ENCODE peak calls at places on chromosomes 2 and 18, in nine cellular contexts. One of them, this sample, is unnamed.

GRCh38 chr2:230330725-230331124 is 3.7 kb downstream of the SP140L start:
- DNase-seq in progenitor cell of endocrine pancreas: no peak
- DNase-seq in GM23338: no peak
- DNase-seq in uterus: no peak
- DNase-seq in Calu3: no peak
- DNase-seq in cardiac fibroblast: peak
- DNase-seq in cardiac muscle cell: no peak
- DNase-seq in GM12865: no peak
- DNase-seq in neural progenitor cell: no peak
- DNase-seq in this sample: no peak

GRCh38 chr2:33518929-33519328 is 42.5 kb downstream of the RASGRP3 start:
- DNase-seq in progenitor cell of endocrine pancreas: no peak
- DNase-seq in GM23338: no peak
- DNase-seq in uterus: no peak
- DNase-seq in Calu3: no peak
- DNase-seq in cardiac fibroblast: peak
- DNase-seq in cardiac muscle cell: no peak
- DNase-seq in GM12865: no peak
- DNase-seq in neural progenitor cell: no peak
- DNase-seq in this sample: no peak

GRCh38 chr2:71069376-71069775 is 928 bp downstream of the NAGK start:
- DNase-seq in progenitor cell of endocrine pancreas: no peak
- DNase-seq in GM23338: no peak
- DNase-seq in uterus: no peak
- DNase-seq in Calu3: no peak
- DNase-seq in cardiac fibroblast: peak
- DNase-seq in cardiac muscle cell: no peak
- DNase-seq in GM12865: no peak
- DNase-seq in neural progenitor cell: no peak
- DNase-seq in this sample: no peak

GRCh38 chr2:160329196-160329595 is 129.1 kb upstream of the ITGB6 start:
- DNase-seq in progenitor cell of endocrine pancreas: no peak
- DNase-seq in GM23338: no peak
- DNase-seq in uterus: no peak
- DNase-seq in Calu3: no peak
- DNase-seq in cardiac fibroblast: no peak
- DNase-seq in cardiac muscle cell: peak
- DNase-seq in GM12865: no peak
- DNase-seq in neural progenitor cell: no peak
- DNase-seq in this sample: no peak

GRCh38 chr2:106580241-106580640 is 93.1 kb downstream of the CD8B2 start:
- DNase-seq in progenitor cell of endocrine pancreas: no peak
- DNase-seq in GM23338: no peak
- DNase-seq in uterus: no peak
- DNase-seq in Calu3: no peak
- DNase-seq in cardiac fibroblast: no peak
- DNase-seq in cardiac muscle cell: no peak
- DNase-seq in GM12865: no peak
- DNase-seq in neural progenitor cell: no peak
- DNase-seq in this sample: no peak

GRCh38 chr2:180699657-180700361 is 280.6 kb upstream of the UBE2E3 start:
- DNase-seq in progenitor cell of endocrine pancreas: no peak
- DNase-seq in GM23338: peak
- DNase-seq in uterus: no peak
- DNase-seq in Calu3: no peak
- DNase-seq in cardiac fibroblast: peak
- DNase-seq in cardiac muscle cell: no peak
- DNase-seq in GM12865: no peak
- DNase-seq in neural progenitor cell: peak
- DNase-seq in this sample: no peak

GRCh38 chr2:20622296-20622686 is 28.6 kb downstream of the HS1BP3 start:
- DNase-seq in progenitor cell of endocrine pancreas: no peak
- DNase-seq in GM23338: no peak
- DNase-seq in uterus: peak
- DNase-seq in Calu3: no peak
- DNase-seq in cardiac fibroblast: no peak
- DNase-seq in cardiac muscle cell: no peak
- DNase-seq in GM12865: no peak
- DNase-seq in neural progenitor cell: no peak
- DNase-seq in this sample: no peak

GRCh38 chr18:10201655-10202054 is 252.8 kb upstream of the APCDD1 start:
- DNase-seq in progenitor cell of endocrine pancreas: no peak
- DNase-seq in GM23338: no peak
- DNase-seq in uterus: no peak
- DNase-seq in Calu3: no peak
- DNase-seq in cardiac fibroblast: no peak
- DNase-seq in cardiac muscle cell: no peak
- DNase-seq in GM12865: no peak
- DNase-seq in neural progenitor cell: no peak
- DNase-seq in this sample: no peak

GRCh38 chr18:23584019-23584970 is 2.0 kb downstream of the NPC1 start:
- DNase-seq in progenitor cell of endocrine pancreas: no peak
- DNase-seq in GM23338: no peak
- DNase-seq in uterus: no peak
- DNase-seq in Calu3: no peak
- DNase-seq in cardiac fibroblast: no peak
- DNase-seq in cardiac muscle cell: no peak
- DNase-seq in GM12865: no peak
- DNase-seq in neural progenitor cell: no peak
- DNase-seq in this sample: no peak

GRCh38 chr2:8445580-8445979 is 236.3 kb upstream of the ID2 start:
- DNase-seq in progenitor cell of endocrine pancreas: no peak
- DNase-seq in GM23338: peak
- DNase-seq in uterus: no peak
- DNase-seq in Calu3: no peak
- DNase-seq in cardiac fibroblast: no peak
- DNase-seq in cardiac muscle cell: no peak
- DNase-seq in GM12865: no peak
- DNase-seq in neural progenitor cell: peak
- DNase-seq in this sample: no peak

GRCh38 chr18:74942319-74942910 is 266.5 kb downstream of the PTGR3 start:
- DNase-seq in progenitor cell of endocrine pancreas: no peak
- DNase-seq in GM23338: no peak
- DNase-seq in uterus: no peak
- DNase-seq in Calu3: no peak
- DNase-seq in cardiac fibroblast: peak
- DNase-seq in cardiac muscle cell: no peak
- DNase-seq in GM12865: peak
- DNase-seq in neural progenitor cell: no peak
- DNase-seq in this sample: no peak

GRCh38 chr18:4007846-4008245 is 447.3 kb downstream of the DLGAP1 start:
- DNase-seq in progenitor cell of endocrine pancreas: no peak
- DNase-seq in GM23338: no peak
- DNase-seq in uterus: no peak
- DNase-seq in Calu3: no peak
- DNase-seq in cardiac fibroblast: no peak
- DNase-seq in cardiac muscle cell: no peak
- DNase-seq in GM12865: no peak
- DNase-seq in neural progenitor cell: no peak
- DNase-seq in this sample: no peak

GRCh38 chr18:42306208-42306980 is 351.4 kb downstream of the PIK3C3 start:
- DNase-seq in progenitor cell of endocrine pancreas: no peak
- DNase-seq in GM23338: no peak
- DNase-seq in uterus: no peak
- DNase-seq in Calu3: no peak
- DNase-seq in cardiac fibroblast: peak
- DNase-seq in cardiac muscle cell: no peak
- DNase-seq in GM12865: no peak
- DNase-seq in neural progenitor cell: no peak
- DNase-seq in this sample: no peak

GRCh38 chr2:217606296-217606695 is 396.5 kb downstream of the TNS1 start:
- DNase-seq in progenitor cell of endocrine pancreas: no peak
- DNase-seq in GM23338: no peak
- DNase-seq in uterus: no peak
- DNase-seq in Calu3: no peak
- DNase-seq in cardiac fibroblast: no peak
- DNase-seq in cardiac muscle cell: no peak
- DNase-seq in GM12865: no peak
- DNase-seq in neural progenitor cell: no peak
- DNase-seq in this sample: no peak

GRCh38 chr2:36403675-36404230 is 48.2 kb downstream of the CRIM1 start:
- DNase-seq in progenitor cell of endocrine pancreas: no peak
- DNase-seq in GM23338: no peak
- DNase-seq in uterus: no peak
- DNase-seq in Calu3: peak
- DNase-seq in cardiac fibroblast: peak
- DNase-seq in cardiac muscle cell: no peak
- DNase-seq in GM12865: no peak
- DNase-seq in neural progenitor cell: no peak
- DNase-seq in this sample: no peak

GRCh38 chr18:12890500-12890899 is 6.5 kb upstream of the PTPN2 start:
- DNase-seq in progenitor cell of endocrine pancreas: no peak
- DNase-seq in GM23338: peak
- DNase-seq in uterus: no peak
- DNase-seq in Calu3: peak
- DNase-seq in cardiac fibroblast: peak
- DNase-seq in cardiac muscle cell: no peak
- DNase-seq in GM12865: peak
- DNase-seq in neural progenitor cell: no peak
- DNase-seq in this sample: no peak

GRCh38 chr2:139271879-139272278 is 491.7 kb upstream of the NXPH2 start:
- DNase-seq in progenitor cell of endocrine pancreas: no peak
- DNase-seq in GM23338: no peak
- DNase-seq in uterus: no peak
- DNase-seq in Calu3: no peak
- DNase-seq in cardiac fibroblast: no peak
- DNase-seq in cardiac muscle cell: no peak
- DNase-seq in GM12865: no peak
- DNase-seq in neural progenitor cell: peak
- DNase-seq in this sample: no peak

GRCh38 chr2:215311625-215312394 is at the start of gene ATIC:
- DNase-seq in progenitor cell of endocrine pancreas: peak
- DNase-seq in GM23338: peak
- DNase-seq in uterus: peak
- DNase-seq in Calu3: peak
- DNase-seq in cardiac fibroblast: peak
- DNase-seq in cardiac muscle cell: peak
- DNase-seq in GM12865: peak
- DNase-seq in neural progenitor cell: peak
- DNase-seq in this sample: peak
- TF ChIP-seq CTCF in progenitor cell of endocrine pancreas: no peak
- TF ChIP-seq CTCF in GM23338: no peak
- TF ChIP-seq CTCF in uterus: no peak
- TF ChIP-seq CTCF in Calu3: no peak
- TF ChIP-seq CTCF in cardiac fibroblast: no peak
- TF ChIP-seq CTCF in cardiac muscle cell: no peak
- TF ChIP-seq CTCF in GM12865: no peak
- TF ChIP-seq CTCF in neural progenitor cell: no peak
- TF ChIP-seq CTCF in this sample: no peak

GRCh38 chr18:45337477-45337876 is 277.8 kb upstream of the SLC14A2 start:
- DNase-seq in progenitor cell of endocrine pancreas: no peak
- DNase-seq in GM23338: no peak
- DNase-seq in uterus: no peak
- DNase-seq in Calu3: no peak
- DNase-seq in cardiac fibroblast: no peak
- DNase-seq in cardiac muscle cell: no peak
- DNase-seq in GM12865: no peak
- DNase-seq in neural progenitor cell: no peak
- DNase-seq in this sample: no peak

GRCh38 chr18:45335644-45336043 is 279.6 kb upstream of the SLC14A2 start:
- DNase-seq in progenitor cell of endocrine pancreas: no peak
- DNase-seq in GM23338: no peak
- DNase-seq in uterus: no peak
- DNase-seq in Calu3: peak
- DNase-seq in cardiac fibroblast: no peak
- DNase-seq in cardiac muscle cell: no peak
- DNase-seq in GM12865: no peak
- DNase-seq in neural progenitor cell: no peak
- DNase-seq in this sample: no peak

GRCh38 chr18:45332911-45333310 is 282.4 kb upstream of the SLC14A2 start:
- DNase-seq in progenitor cell of endocrine pancreas: no peak
- DNase-seq in GM23338: no peak
- DNase-seq in uterus: no peak
- DNase-seq in Calu3: no peak
- DNase-seq in cardiac fibroblast: no peak
- DNase-seq in cardiac muscle cell: no peak
- DNase-seq in GM12865: no peak
- DNase-seq in neural progenitor cell: no peak
- DNase-seq in this sample: no peak

GRCh38 chr18:45336431-45336830 is 278.8 kb upstream of the SLC14A2 start:
- DNase-seq in progenitor cell of endocrine pancreas: no peak
- DNase-seq in GM23338: no peak
- DNase-seq in uterus: no peak
- DNase-seq in Calu3: no peak
- DNase-seq in cardiac fibroblast: no peak
- DNase-seq in cardiac muscle cell: no peak
- DNase-seq in GM12865: no peak
- DNase-seq in neural progenitor cell: no peak
- DNase-seq in this sample: no peak

GRCh38 chr18:45334188-45334587 is 281.1 kb upstream of the SLC14A2 start:
- DNase-seq in progenitor cell of endocrine pancreas: no peak
- DNase-seq in GM23338: no peak
- DNase-seq in uterus: no peak
- DNase-seq in Calu3: no peak
- DNase-seq in cardiac fibroblast: no peak
- DNase-seq in cardiac muscle cell: no peak
- DNase-seq in GM12865: no peak
- DNase-seq in neural progenitor cell: no peak
- DNase-seq in this sample: no peak
- TF ChIP-seq CTCF in progenitor cell of endocrine pancreas: no peak
- TF ChIP-seq CTCF in GM23338: no peak
- TF ChIP-seq CTCF in uterus: no peak
- TF ChIP-seq CTCF in Calu3: no peak
- TF ChIP-seq CTCF in cardiac fibroblast: no peak
- TF ChIP-seq CTCF in cardiac muscle cell: no peak
- TF ChIP-seq CTCF in GM12865: no peak
- TF ChIP-seq CTCF in neural progenitor cell: no peak
- TF ChIP-seq CTCF in this sample: no peak

DNA sequence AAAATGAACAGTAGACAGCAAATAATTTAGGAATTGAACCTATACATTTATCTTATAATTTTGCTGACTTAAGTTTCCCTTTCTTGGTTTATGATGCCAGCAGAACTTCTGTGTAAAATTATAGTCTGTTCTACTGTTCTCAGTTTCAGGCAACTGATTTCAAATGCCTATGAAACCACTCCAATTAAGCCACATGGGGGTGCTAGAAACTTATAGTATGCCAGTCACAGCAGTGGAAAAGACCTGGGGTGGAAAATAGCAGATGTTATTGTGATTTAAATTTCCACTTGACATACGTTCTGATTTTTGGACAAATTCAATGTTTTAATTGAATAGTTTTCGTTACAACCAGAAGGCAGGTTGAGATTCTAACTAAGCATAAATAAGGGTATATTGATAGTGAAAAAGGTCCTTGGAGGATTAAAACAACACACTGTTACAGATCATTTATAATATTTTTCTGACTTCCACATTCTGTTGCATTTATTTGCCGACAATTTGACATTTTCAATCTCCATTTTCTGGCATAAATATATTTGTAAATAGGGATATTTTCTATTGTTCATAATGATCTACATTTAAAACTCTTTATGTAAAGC is 61.4 kb downstream of the CPS1 start:
- DNase-seq in progenitor cell of endocrine pancreas: no peak
- DNase-seq in GM23338: peak
- DNase-seq in uterus: no peak
- DNase-seq in Calu3: peak
- DNase-seq in cardiac fibroblast: peak
- DNase-seq in cardiac muscle cell: peak
- DNase-seq in GM12865: peak
- DNase-seq in neural progenitor cell: peak
- DNase-seq in this sample: no peak
- TF ChIP-seq CTCF in progenitor cell of endocrine pancreas: peak
- TF ChIP-seq CTCF in GM23338: peak
- TF ChIP-seq CTCF in uterus: peak
- TF ChIP-seq CTCF in Calu3: peak
- TF ChIP-seq CTCF in cardiac fibroblast: peak
- TF ChIP-seq CTCF in cardiac muscle cell: peak
- TF ChIP-seq CTCF in GM12865: peak
- TF ChIP-seq CTCF in neural progenitor cell: peak
- TF ChIP-seq CTCF in this sample: peak

GRCh38 chr2:113227290-113227689 is 51.4 kb downstream of the PAX8 start:
- DNase-seq in progenitor cell of endocrine pancreas: no peak
- DNase-seq in GM23338: no peak
- DNase-seq in uterus: no peak
- DNase-seq in Calu3: no peak
- DNase-seq in cardiac fibroblast: no peak
- DNase-seq in cardiac muscle cell: no peak
- DNase-seq in GM12865: no peak
- DNase-seq in neural progenitor cell: no peak
- DNase-seq in this sample: no peak
- TF ChIP-seq CTCF in progenitor cell of endocrine pancreas: no peak
- TF ChIP-seq CTCF in GM23338: no peak
- TF ChIP-seq CTCF in uterus: no peak
- TF ChIP-seq CTCF in Calu3: no peak
- TF ChIP-seq CTCF in cardiac fibroblast: no peak
- TF ChIP-seq CTCF in cardiac muscle cell: no peak
- TF ChIP-seq CTCF in GM12865: no peak
- TF ChIP-seq CTCF in neural progenitor cell: no peak
- TF ChIP-seq CTCF in this sample: no peak

This sample was measured in D721Med.